ENCODE peak calls at places on chromosome 4, in five cellular contexts. I is foreskin keratinocyte; S is CD8-positive, alpha-beta T cell; T is IMR-90; D is mucosa of descending colon. N is an unnamed sample. For H3K4me1, the result is how much of the 10 kb centered on the place peaks cover.

GRCh38 chr4:76620723-76621463 is 185.9 kb downstream of the SHROOM3 start:
- DNase-seq in I (no peak), T (no peak), S (no peak), D (peak), N (no peak)

GRCh38 chr4:68021185-68021584 is 57.9 kb upstream of the TMPRSS11A start:
- DNase-seq in D (no peak), I (peak), S (no peak), T (no peak), N (no peak)

GRCh38 chr4:152943673-152944072 is 7.5 kb downstream of the FHDC1 start:
- DNase-seq in I (no peak), T (peak), S (no peak), D (no peak), N (no peak)

GRCh38 chr4:11743236-11743635 is 314.5 kb upstream of the HS3ST1 start:
- DNase-seq in S (no peak), I (no peak), T (peak), D (no peak), N (no peak)

GRCh38 chr4:89640620-89641366 is 196.2 kb downstream of the SNCA start:
- DNase-seq in T (peak), S (no peak), D (peak), I (peak), N (no peak)

GRCh38 chr4:112183252-112183651 is 38.0 kb downstream of the FAM241A start:
- DNase-seq in I (peak), D (no peak), S (no peak), T (peak), N (no peak)

GRCh38 chr4:142168181-142168580 is 531.8 kb downstream of the IL15 start:
- DNase-seq in S (no peak), T (no peak), D (no peak), I (no peak), N (no peak)

GRCh38 chr4:154010377-154010776 is 221.5 kb upstream of the SFRP2 start:
- DNase-seq in I (no peak), T (no peak), D (peak), S (no peak), N (no peak)

GRCh38 chr4:932713-933070 is 432 bp downstream of the TMEM175 start:
- DNase-seq in D (no peak), I (no peak), S (no peak), T (peak), N (no peak)

GRCh38 chr4:41024556-41025491 is 189.5 kb downstream of the APBB2 start:
- DNase-seq in S (no peak), D (no peak), T (peak), I (peak), N (no peak)

GRCh38 chr4:67790721-67791120 is 36.5 kb upstream of the GNRHR start:
- DNase-seq in S (no peak), I (no peak), T (no peak), D (no peak), N (no peak)

GRCh38 chr4:3241905-3242304 is 7.1 kb upstream of the MSANTD1 start:
- DNase-seq in I (no peak), T (peak), D (peak), S (no peak), N (no peak)

GRCh38 chr4:98779021-98779420 is 120.6 kb upstream of the TSPAN5 start:
- DNase-seq in T (peak), I (no peak), S (no peak), D (no peak), N (no peak)

GRCh38 chr4:1862055-1862911 is 6.3 kb upstream of the LETM1 start:
- DNase-seq in D (no peak), S (no peak), T (no peak), I (no peak), N (no peak)

GRCh38 chr4:60992037-60992436 is 208.1 kb upstream of the ADGRL3 start:
- DNase-seq in I (peak), S (no peak), T (peak), D (no peak), N (no peak)

GRCh38 chr4:84597450-84597849 is 14.5 kb downstream of the CDS1 start:
- DNase-seq in I (peak), S (no peak), T (no peak), D (no peak), N (no peak)

DNA sequence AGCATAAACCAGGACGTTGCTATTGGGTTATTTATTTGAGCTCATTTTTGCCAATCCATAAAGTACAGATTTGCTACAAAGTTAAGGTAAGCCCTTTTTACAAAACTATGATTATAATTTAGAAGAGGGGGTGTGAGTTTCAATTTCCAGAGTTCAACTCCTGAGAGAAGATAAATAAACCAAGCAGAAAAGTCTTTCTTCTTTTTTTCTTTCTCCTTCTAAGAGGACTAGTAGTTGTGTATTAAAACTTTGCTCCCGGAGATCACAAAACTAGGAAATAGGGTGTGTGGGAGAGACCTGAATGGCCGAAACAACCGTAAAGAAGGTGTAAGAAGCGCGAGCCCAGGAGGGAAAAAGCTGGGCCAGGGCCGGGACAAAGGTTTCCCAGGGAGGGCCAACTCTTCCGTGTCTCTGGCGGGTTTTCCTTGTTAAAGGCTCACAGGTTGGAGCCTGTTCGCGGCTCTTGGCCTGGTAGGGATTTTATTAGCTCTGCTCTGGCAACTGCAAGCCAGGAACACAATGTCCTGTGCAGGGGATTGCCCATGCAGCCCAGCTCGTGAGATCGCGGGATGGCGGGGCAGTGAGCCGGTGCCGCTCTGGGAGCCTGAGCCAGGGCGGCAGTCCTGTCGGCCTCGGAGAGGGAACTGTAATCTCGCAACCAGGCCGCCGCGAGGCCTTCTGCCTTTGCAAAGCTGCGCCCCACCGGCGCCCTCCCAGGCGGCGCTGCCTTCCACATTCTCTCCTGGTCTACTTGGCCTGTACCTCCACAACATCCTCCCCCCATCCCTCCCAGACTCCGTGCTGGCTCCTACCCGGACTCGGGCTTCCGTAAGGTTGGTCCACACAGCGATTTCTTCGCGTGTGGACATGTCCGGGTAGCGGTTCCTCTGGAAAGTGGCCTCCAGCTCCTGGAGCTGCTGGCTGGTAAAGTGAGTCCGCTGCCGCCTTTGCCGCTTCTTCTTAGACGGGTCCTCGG is 2.2 kb downstream of the PITX2 start:
- DNase-seq in I (peak), S (no peak), T (no peak), D (peak), N (no peak)
- H3K4me1 ChIP-seq in I (under half), S (under half), T (under half), D (under half), N (under half)

GRCh38 chr4:6779667-6780565 is 2.6 kb upstream of the KIAA0232 start:
- DNase-seq in S (no peak), I (no peak), D (no peak), T (peak), N (no peak)
- TF ChIP-seq CTCF in S (no peak), I (no peak), D (no peak), T (peak), N (no peak)

DNA sequence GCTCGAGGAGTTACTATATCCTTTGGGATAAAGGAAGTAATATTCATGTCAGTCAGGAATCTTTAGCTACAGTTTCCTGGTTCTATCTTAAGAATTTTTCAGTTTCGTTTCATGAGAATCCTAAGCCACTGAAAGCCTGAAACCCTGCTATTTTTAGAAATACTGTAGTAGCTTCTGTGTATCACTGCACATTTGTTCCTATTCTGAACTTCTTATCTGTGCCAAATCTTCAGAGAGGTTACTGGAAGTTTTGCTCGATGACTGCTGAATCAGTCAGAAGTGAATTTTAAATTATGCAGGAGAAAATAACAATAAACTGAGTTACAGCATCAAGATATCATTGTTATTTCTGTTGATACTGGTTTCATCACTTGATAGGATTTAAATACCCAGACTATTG is 249.3 kb downstream of the TENM3 start:
- DNase-seq in T (peak), D (no peak), I (peak), S (no peak), N (no peak)
- H3K4me1 ChIP-seq in T (under half), D (under half), I (under half), S (under half), N (under half)

DNA sequence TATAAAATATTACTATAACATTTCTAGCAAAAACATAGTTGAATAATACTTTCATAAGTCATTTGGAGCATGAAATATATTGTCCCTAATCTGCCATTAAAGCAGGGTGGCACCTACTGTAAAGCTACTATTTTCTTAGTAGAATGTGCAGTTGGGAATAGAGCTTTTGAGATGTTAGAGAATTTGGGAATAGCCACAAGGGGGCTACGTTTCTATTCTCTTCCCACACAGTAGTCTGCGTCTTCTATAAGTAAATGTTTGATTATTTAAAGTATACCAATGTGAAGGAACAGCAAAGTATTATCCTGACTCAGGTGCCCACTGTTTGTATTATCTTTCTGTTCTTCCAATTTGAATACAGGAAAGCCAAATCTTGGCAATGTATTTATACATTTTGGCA is 323.2 kb upstream of the GIMD1 start:
- DNase-seq in D (no peak), I (no peak), T (no peak), S (no peak), N (no peak)
- TF ChIP-seq CTCF in D (no peak), I (peak), T (no peak), S (no peak), N (no peak)